ENCODE peak calls at places on chromosomes 3 and 15, in four cellular contexts. One of them, this sample, is unnamed.

GRCh38 chr3:137295336-137295735 is 337.6 kb downstream of the IL20RB start:
- DNase-seq in HepG2: no peak
- DNase-seq in K562: no peak
- DNase-seq in H1: no peak
- DNase-seq in this sample: no peak

GRCh38 chr3:31384117-31384516 is 148.6 kb upstream of the STT3B start:
- DNase-seq in HepG2: no peak
- DNase-seq in K562: no peak
- DNase-seq in H1: no peak
- DNase-seq in this sample: no peak

GRCh38 chr15:85973584-85974347 is 105.9 kb upstream of the AGBL1 start:
- DNase-seq in HepG2: peak
- DNase-seq in K562: no peak
- DNase-seq in H1: no peak
- DNase-seq in this sample: peak

GRCh38 chr3:55180936-55181535 is 253.2 kb upstream of the LRTM1 start:
- DNase-seq in HepG2: peak
- DNase-seq in K562: peak
- DNase-seq in H1: peak
- DNase-seq in this sample: no peak

GRCh38 chr15:55003900-55004879 is 192.6 kb downstream of the RSL24D1 start:
- DNase-seq in HepG2: no peak
- DNase-seq in K562: no peak
- DNase-seq in H1: no peak
- DNase-seq in this sample: peak

GRCh38 chr3:188792788-188793187 is 379.0 kb upstream of the TPRG1 start:
- DNase-seq in HepG2: peak
- DNase-seq in K562: no peak
- DNase-seq in H1: peak
- DNase-seq in this sample: no peak

GRCh38 chr15:62071711-62072308 is 5.0 kb downstream of the C2CD4A start:
- DNase-seq in HepG2: peak
- DNase-seq in K562: peak
- DNase-seq in H1: no peak
- DNase-seq in this sample: peak

GRCh38 chr3:46667061-46667621 is 26.3 kb downstream of the ALS2CL start:
- DNase-seq in HepG2: no peak
- DNase-seq in K562: no peak
- DNase-seq in H1: peak
- DNase-seq in this sample: no peak

GRCh38 chr3:42061711-42062408 is 29.3 kb upstream of the TRAK1 start:
- DNase-seq in HepG2: no peak
- DNase-seq in K562: no peak
- DNase-seq in H1: no peak
- DNase-seq in this sample: peak

GRCh38 chr3:9399746-9400145 is 2.3 kb downstream of the SETD5 start:
- DNase-seq in HepG2: peak
- DNase-seq in K562: peak
- DNase-seq in H1: no peak
- DNase-seq in this sample: peak

GRCh38 chr3:1348547-1348946 is 255.7 kb downstream of the CNTN6 start:
- DNase-seq in HepG2: no peak
- DNase-seq in K562: no peak
- DNase-seq in H1: no peak
- DNase-seq in this sample: no peak

GRCh38 chr3:159919873-159920272 is 68.8 kb upstream of the IL12A start:
- DNase-seq in HepG2: no peak
- DNase-seq in K562: no peak
- DNase-seq in H1: no peak
- DNase-seq in this sample: peak

GRCh38 chr3:81581966-81582599 is 179.4 kb downstream of the GBE1 start:
- DNase-seq in HepG2: peak
- DNase-seq in K562: peak
- DNase-seq in H1: no peak
- DNase-seq in this sample: peak

GRCh38 chr3:59839283-59839682 is 789.5 kb upstream of the CFAP20DC start:
- DNase-seq in HepG2: no peak
- DNase-seq in K562: no peak
- DNase-seq in H1: no peak
- DNase-seq in this sample: no peak

GRCh38 chr3:78613366-78614008 is 1154.3 kb downstream of the ROBO1 start:
- DNase-seq in HepG2: no peak
- DNase-seq in K562: no peak
- DNase-seq in H1: no peak
- DNase-seq in this sample: no peak

GRCh38 chr3:143170676-143171075 is 51.1 kb downstream of the CHST2 start:
- DNase-seq in HepG2: no peak
- DNase-seq in K562: no peak
- DNase-seq in H1: no peak
- DNase-seq in this sample: no peak

GRCh38 chr3:4471907-4472306 is 4.8 kb upstream of the SUMF1 start:
- DNase-seq in HepG2: no peak
- DNase-seq in K562: no peak
- DNase-seq in H1: no peak
- DNase-seq in this sample: no peak

GRCh38 chr15:29123991-29124390 is 145.6 kb downstream of the NSMCE3 start:
- DNase-seq in HepG2: no peak
- DNase-seq in K562: no peak
- DNase-seq in H1: no peak
- DNase-seq in this sample: no peak

GRCh38 chr3:185362850-185363661 is at the start of gene MAP3K13:
- DNase-seq in HepG2: peak
- DNase-seq in K562: peak
- DNase-seq in H1: peak
- DNase-seq in this sample: peak

GRCh38 chr15:76991741-76992645 is 2.9 kb upstream of the PSTPIP1 start:
- DNase-seq in HepG2: no peak
- DNase-seq in K562: no peak
- DNase-seq in H1: no peak
- DNase-seq in this sample: no peak

GRCh38 chr3:69542265-69543079 is 156.6 kb upstream of the FRMD4B start:
- DNase-seq in HepG2: no peak
- DNase-seq in K562: no peak
- DNase-seq in H1: peak
- DNase-seq in this sample: peak

GRCh38 chr15:100671858-100672543 is 69.6 kb downstream of the ASB7 start:
- DNase-seq in HepG2: peak
- DNase-seq in K562: peak
- DNase-seq in H1: no peak
- DNase-seq in this sample: peak
- TF ChIP-seq JUN in HepG2: no peak
- TF ChIP-seq JUN in K562: no peak
- TF ChIP-seq JUN in H1: no peak
- TF ChIP-seq JUN in this sample: no peak

DNA sequence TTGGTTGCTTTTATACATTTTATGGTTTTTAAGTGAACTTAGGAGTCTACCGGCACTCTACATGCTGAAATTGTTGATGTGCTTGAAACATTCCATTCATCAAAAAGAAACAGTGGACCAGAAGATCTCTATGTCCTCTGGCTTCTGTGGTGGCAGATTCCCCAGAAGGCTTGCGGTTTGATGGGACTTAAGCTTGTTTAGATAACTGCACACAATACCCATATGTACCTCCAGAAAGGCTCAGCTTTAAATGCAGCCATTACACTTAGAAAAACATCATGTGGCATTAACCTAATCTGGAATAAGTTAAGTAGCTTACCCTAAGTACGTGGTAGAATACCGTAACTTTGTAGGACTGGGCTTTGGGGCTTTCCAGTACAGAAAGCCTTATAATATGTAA is 187.3 kb downstream of the RBMS3 start:
- DNase-seq in HepG2: no peak
- DNase-seq in K562: no peak
- DNase-seq in H1: no peak
- DNase-seq in this sample: no peak
- TF ChIP-seq HDAC2 in HepG2: no peak
- TF ChIP-seq HDAC2 in K562: no peak
- TF ChIP-seq HDAC2 in H1: no peak
- TF ChIP-seq HDAC2 in this sample: no peak

GRCh38 chr15:73052679-73053397 is 575 bp downstream of the NEO1 start:
- DNase-seq in HepG2: peak
- DNase-seq in K562: peak
- DNase-seq in H1: peak
- DNase-seq in this sample: peak
- TF ChIP-seq RAD21 in HepG2: no peak
- TF ChIP-seq RAD21 in K562: no peak
- TF ChIP-seq RAD21 in H1: no peak
- TF ChIP-seq RAD21 in this sample: peak

DNA sequence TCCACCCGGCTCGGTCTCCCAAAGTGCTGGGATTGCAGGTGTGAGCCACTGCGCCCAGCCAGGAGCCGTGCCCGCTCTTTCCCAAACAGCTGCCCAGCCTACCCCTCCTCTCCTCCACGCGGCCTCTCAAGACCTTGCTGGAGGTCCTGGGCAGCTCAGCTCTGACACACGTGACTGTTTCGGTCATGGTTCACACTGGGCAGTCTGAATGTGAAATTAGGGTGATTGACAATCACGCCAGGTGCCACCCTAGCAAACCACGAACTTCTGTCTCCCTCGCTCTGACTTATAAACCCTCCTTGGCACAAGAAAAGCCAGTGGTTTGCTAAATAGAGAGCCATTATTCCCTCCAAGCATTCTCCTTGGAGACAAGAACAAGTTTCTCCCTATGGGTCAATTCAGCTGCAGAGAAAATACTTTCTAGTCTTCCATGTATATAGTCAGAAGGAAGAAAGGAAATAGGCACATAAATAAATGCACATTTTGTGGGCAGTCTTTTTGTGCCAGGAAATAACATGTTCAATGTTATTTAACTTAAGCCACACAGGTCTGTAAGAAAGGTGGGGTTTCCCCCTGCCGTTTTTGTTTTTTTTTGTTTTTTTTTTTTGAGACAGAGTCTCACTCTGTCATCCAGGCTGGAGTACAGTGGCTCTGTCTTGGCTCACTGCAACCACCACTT is 121.9 kb upstream of the MEF2A start:
- DNase-seq in HepG2: no peak
- DNase-seq in K562: no peak
- DNase-seq in H1: peak
- DNase-seq in this sample: no peak
- TF ChIP-seq JUN in HepG2: no peak
- TF ChIP-seq JUN in K562: no peak
- TF ChIP-seq JUN in H1: no peak
- TF ChIP-seq JUN in this sample: no peak

DNA sequence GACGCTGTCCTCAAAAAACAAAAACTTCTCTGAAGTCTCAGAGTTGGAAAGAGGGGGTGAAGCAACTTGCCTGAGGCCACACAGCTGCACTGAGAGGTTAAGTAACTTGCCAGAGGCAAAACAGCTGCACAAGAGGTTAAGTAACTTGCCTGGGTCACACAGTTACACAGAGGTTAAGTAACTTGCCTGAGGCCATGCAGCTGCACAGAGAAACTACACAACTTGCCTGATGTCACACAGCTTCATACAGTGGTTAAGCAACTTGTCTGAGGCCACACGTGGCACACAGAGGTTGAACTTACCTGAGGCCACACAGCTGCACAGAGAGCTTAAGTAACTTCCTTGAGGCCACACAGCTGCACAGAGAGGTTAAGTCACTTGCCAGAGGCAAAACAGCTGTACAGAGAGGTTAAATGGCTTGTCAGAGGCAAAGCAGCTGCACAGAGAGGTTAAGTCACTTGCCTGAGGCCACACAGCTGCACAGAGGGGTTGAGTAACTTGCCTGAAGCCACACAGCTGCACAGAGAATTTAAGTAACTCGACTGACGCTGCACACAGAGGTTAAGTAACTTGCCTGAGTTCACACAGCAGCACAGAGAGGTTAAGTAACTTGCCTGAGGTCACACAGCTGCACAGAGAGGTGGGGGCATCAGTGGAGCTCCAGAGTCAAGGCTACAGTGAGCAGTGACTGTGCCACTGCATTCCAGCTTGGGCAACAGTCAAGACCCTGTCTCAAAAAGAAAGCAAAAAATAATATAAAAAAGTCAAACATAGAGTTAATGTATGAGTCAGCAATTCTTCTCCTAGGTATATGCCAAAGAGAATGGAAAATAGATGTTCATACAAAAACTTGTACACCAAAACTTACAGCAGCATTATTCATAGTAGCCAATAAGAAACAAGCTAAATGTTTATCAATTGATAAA is 12.0 kb upstream of the ACAD9 start:
- DNase-seq in HepG2: no peak
- DNase-seq in K562: no peak
- DNase-seq in H1: no peak
- DNase-seq in this sample: no peak
- TF ChIP-seq HDAC2 in HepG2: no peak
- TF ChIP-seq HDAC2 in K562: peak
- TF ChIP-seq HDAC2 in H1: no peak
- TF ChIP-seq HDAC2 in this sample: no peak

DNA sequence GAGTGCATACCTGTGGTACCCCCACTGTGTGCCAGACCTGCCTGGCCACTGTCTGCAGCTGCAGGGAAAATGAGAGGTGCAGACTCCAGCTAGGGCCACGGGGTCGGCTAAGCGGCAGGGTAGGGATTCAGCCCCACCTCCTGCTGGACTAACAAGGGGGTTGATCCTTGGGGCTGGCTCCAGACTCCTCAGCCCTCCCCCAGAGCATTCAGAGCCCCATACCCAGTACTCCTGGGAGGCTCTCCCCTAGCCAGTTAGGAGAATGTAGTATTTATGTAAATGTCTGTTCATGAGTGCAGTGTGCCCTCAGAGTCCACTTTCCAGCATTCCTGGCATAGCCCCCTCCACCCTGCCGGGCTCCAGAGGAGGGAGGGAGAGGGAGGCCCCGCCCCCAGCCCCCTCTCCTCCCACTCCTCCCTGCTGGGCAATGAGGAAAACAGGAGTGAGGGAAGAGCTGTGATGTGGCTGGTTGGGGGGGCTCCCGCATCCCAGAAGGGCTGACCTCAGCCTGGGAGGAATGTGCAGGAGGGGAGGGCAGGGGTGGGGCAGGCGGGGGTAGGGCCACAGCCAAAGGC is 4.5 kb upstream of the SEMA3B start:
- DNase-seq in HepG2: peak
- DNase-seq in K562: no peak
- DNase-seq in H1: peak
- DNase-seq in this sample: peak
- TF ChIP-seq RAD21 in HepG2: no peak
- TF ChIP-seq RAD21 in K562: no peak
- TF ChIP-seq RAD21 in H1: no peak
- TF ChIP-seq RAD21 in this sample: no peak

GRCh38 chr3:28115316-28115715 is 126.1 kb upstream of the CMC1 start:
- DNase-seq in HepG2: no peak
- DNase-seq in K562: no peak
- DNase-seq in H1: no peak
- DNase-seq in this sample: no peak
- TF ChIP-seq JUN in HepG2: no peak
- TF ChIP-seq JUN in K562: no peak
- TF ChIP-seq JUN in H1: no peak
- TF ChIP-seq JUN in this sample: no peak

GRCh38 chr3:157142315-157142714 is 17.6 kb downstream of the CCNL1 start:
- DNase-seq in HepG2: no peak
- DNase-seq in K562: no peak
- DNase-seq in H1: no peak
- DNase-seq in this sample: no peak
- TF ChIP-seq HDAC2 in HepG2: no peak
- TF ChIP-seq HDAC2 in K562: no peak
- TF ChIP-seq HDAC2 in H1: no peak
- TF ChIP-seq HDAC2 in this sample: no peak

GRCh38 chr3:12993022-12993622 is 80.1 kb downstream of the IQSEC1 start:
- DNase-seq in HepG2: peak
- DNase-seq in K562: peak
- DNase-seq in H1: peak
- DNase-seq in this sample: peak
- TF ChIP-seq RAD21 in HepG2: no peak
- TF ChIP-seq RAD21 in K562: no peak
- TF ChIP-seq RAD21 in H1: no peak
- TF ChIP-seq RAD21 in this sample: no peak

GRCh38 chr15:58065445-58066041 is at the start of gene ALDH1A2:
- DNase-seq in HepG2: no peak
- DNase-seq in K562: peak
- DNase-seq in H1: peak
- DNase-seq in this sample: no peak
- TF ChIP-seq JUN in HepG2: no peak
- TF ChIP-seq JUN in K562: no peak
- TF ChIP-seq JUN in H1: no peak
- TF ChIP-seq JUN in this sample: no peak

This sample was measured in A549.